ENCODE peak calls at places on chromosomes 5 and 9, in ten cellular contexts. One of them, this sample, is unnamed.
A peak's percentile ranks its signal among the peaks of the same experiment; 100 is the strongest.

GRCh38 chr5:96875805-96876291 is 452 bp upstream of the ERAP2 start:
- DNase-seq in substantia nigra: no peak
- DNase-seq in HT-29: no peak
- DNase-seq in ELR: peak; percentile 22
- DNase-seq in NCI-H1092: no peak
- DNase-seq in foreskin fibroblast: no peak
- DNase-seq in A172: no peak
- DNase-seq in CD4-positive, alpha-beta T cell: no peak
- DNase-seq in NK-92 treated with Interleukin-12 subunit alpha and Interleukin-12 subunit beta, amount 100 ng/mL, for 24 hours: no peak
- DNase-seq in C1 segment of cervical spinal cord: no peak
- DNase-seq in this sample: no peak

GRCh38 chr9:109232449-109232848 is 65.4 kb upstream of the FRRS1L start:
- DNase-seq in ELR: peak; percentile 82
- DNase-seq in substantia nigra: no peak
- DNase-seq in CD4-positive, alpha-beta T cell: no peak
- DNase-seq in NCI-H1092: no peak
- DNase-seq in C1 segment of cervical spinal cord: no peak
- DNase-seq in HT-29: no peak
- DNase-seq in NK-92 treated with Interleukin-12 subunit alpha and Interleukin-12 subunit beta, amount 100 ng/mL, for 24 hours: no peak
- DNase-seq in foreskin fibroblast: peak; percentile 34
- DNase-seq in A172: peak; percentile 64
- DNase-seq in this sample: peak; percentile 61

GRCh38 chr9:23551171-23551795 is 274.8 kb downstream of the ELAVL2 start:
- DNase-seq in HT-29: no peak
- DNase-seq in CD4-positive, alpha-beta T cell: no peak
- DNase-seq in ELR: no peak
- DNase-seq in foreskin fibroblast: no peak
- DNase-seq in NCI-H1092: no peak
- DNase-seq in substantia nigra: no peak
- DNase-seq in NK-92 treated with Interleukin-12 subunit alpha and Interleukin-12 subunit beta, amount 100 ng/mL, for 24 hours: no peak
- DNase-seq in A172: no peak
- DNase-seq in C1 segment of cervical spinal cord: peak; percentile 1
- DNase-seq in this sample: no peak

GRCh38 chr5:83363111-83363510 is 108.4 kb upstream of the VCAN start:
- DNase-seq in NCI-H1092: no peak
- DNase-seq in ELR: no peak
- DNase-seq in C1 segment of cervical spinal cord: no peak
- DNase-seq in A172: no peak
- DNase-seq in HT-29: no peak
- DNase-seq in foreskin fibroblast: no peak
- DNase-seq in NK-92 treated with Interleukin-12 subunit alpha and Interleukin-12 subunit beta, amount 100 ng/mL, for 24 hours: no peak
- DNase-seq in CD4-positive, alpha-beta T cell: no peak
- DNase-seq in substantia nigra: no peak
- DNase-seq in this sample: no peak

GRCh38 chr5:58491216-58491892 is at the start of gene GAPT:
- DNase-seq in A172: no peak
- DNase-seq in ELR: no peak
- DNase-seq in foreskin fibroblast: no peak
- DNase-seq in HT-29: no peak
- DNase-seq in substantia nigra: no peak
- DNase-seq in NCI-H1092: no peak
- DNase-seq in CD4-positive, alpha-beta T cell: no peak
- DNase-seq in C1 segment of cervical spinal cord: no peak
- DNase-seq in NK-92 treated with Interleukin-12 subunit alpha and Interleukin-12 subunit beta, amount 100 ng/mL, for 24 hours: no peak
- DNase-seq in this sample: no peak

GRCh38 chr5:148261221-148261620 is 7.4 kb upstream of the SPINK13 start:
- DNase-seq in CD4-positive, alpha-beta T cell: no peak
- DNase-seq in A172: no peak
- DNase-seq in HT-29: no peak
- DNase-seq in NK-92 treated with Interleukin-12 subunit alpha and Interleukin-12 subunit beta, amount 100 ng/mL, for 24 hours: no peak
- DNase-seq in C1 segment of cervical spinal cord: no peak
- DNase-seq in NCI-H1092: no peak
- DNase-seq in substantia nigra: no peak
- DNase-seq in foreskin fibroblast: no peak
- DNase-seq in ELR: no peak
- DNase-seq in this sample: no peak

GRCh38 chr5:1429066-1429465 is 16.2 kb downstream of the SLC6A3 start:
- DNase-seq in substantia nigra: no peak
- DNase-seq in NK-92 treated with Interleukin-12 subunit alpha and Interleukin-12 subunit beta, amount 100 ng/mL, for 24 hours: no peak
- DNase-seq in ELR: no peak
- DNase-seq in NCI-H1092: no peak
- DNase-seq in A172: no peak
- DNase-seq in C1 segment of cervical spinal cord: no peak
- DNase-seq in CD4-positive, alpha-beta T cell: no peak
- DNase-seq in HT-29: no peak
- DNase-seq in foreskin fibroblast: no peak
- DNase-seq in this sample: no peak

GRCh38 chr9:9912459-9912858 is 700.3 kb downstream of the PTPRD start:
- DNase-seq in foreskin fibroblast: no peak
- DNase-seq in substantia nigra: no peak
- DNase-seq in ELR: peak; percentile 0
- DNase-seq in CD4-positive, alpha-beta T cell: no peak
- DNase-seq in NK-92 treated with Interleukin-12 subunit alpha and Interleukin-12 subunit beta, amount 100 ng/mL, for 24 hours: no peak
- DNase-seq in NCI-H1092: peak; percentile 1
- DNase-seq in C1 segment of cervical spinal cord: no peak
- DNase-seq in HT-29: peak; percentile 17
- DNase-seq in A172: peak; percentile 3
- DNase-seq in this sample: no peak

GRCh38 chr9:34983209-34983608 is 6.3 kb upstream of the DNAJB5 start:
- DNase-seq in ELR: no peak
- DNase-seq in A172: no peak
- DNase-seq in foreskin fibroblast: no peak
- DNase-seq in NK-92 treated with Interleukin-12 subunit alpha and Interleukin-12 subunit beta, amount 100 ng/mL, for 24 hours: no peak
- DNase-seq in HT-29: no peak
- DNase-seq in C1 segment of cervical spinal cord: no peak
- DNase-seq in NCI-H1092: no peak
- DNase-seq in substantia nigra: no peak
- DNase-seq in CD4-positive, alpha-beta T cell: no peak
- DNase-seq in this sample: no peak

GRCh38 chr5:139486201-139486600 is 3.6 kb upstream of the STING1 start:
- DNase-seq in substantia nigra: no peak
- DNase-seq in C1 segment of cervical spinal cord: no peak
- DNase-seq in A172: no peak
- DNase-seq in NCI-H1092: no peak
- DNase-seq in ELR: no peak
- DNase-seq in NK-92 treated with Interleukin-12 subunit alpha and Interleukin-12 subunit beta, amount 100 ng/mL, for 24 hours: no peak
- DNase-seq in foreskin fibroblast: no peak
- DNase-seq in CD4-positive, alpha-beta T cell: no peak
- DNase-seq in HT-29: no peak
- DNase-seq in this sample: no peak

GRCh38 chr9:26426732-26427131 is 465.9 kb downstream of the CAAP1 start:
- DNase-seq in HT-29: no peak
- DNase-seq in A172: no peak
- DNase-seq in NK-92 treated with Interleukin-12 subunit alpha and Interleukin-12 subunit beta, amount 100 ng/mL, for 24 hours: no peak
- DNase-seq in C1 segment of cervical spinal cord: no peak
- DNase-seq in CD4-positive, alpha-beta T cell: no peak
- DNase-seq in NCI-H1092: no peak
- DNase-seq in substantia nigra: no peak
- DNase-seq in foreskin fibroblast: no peak
- DNase-seq in ELR: no peak
- DNase-seq in this sample: no peak

GRCh38 chr5:120682851-120683250 is 218.8 kb downstream of the PRR16 start:
- DNase-seq in NCI-H1092: no peak
- DNase-seq in C1 segment of cervical spinal cord: no peak
- DNase-seq in substantia nigra: no peak
- DNase-seq in CD4-positive, alpha-beta T cell: no peak
- DNase-seq in ELR: peak; percentile 57
- DNase-seq in foreskin fibroblast: peak; percentile 55
- DNase-seq in HT-29: no peak
- DNase-seq in A172: no peak
- DNase-seq in NK-92 treated with Interleukin-12 subunit alpha and Interleukin-12 subunit beta, amount 100 ng/mL, for 24 hours: no peak
- DNase-seq in this sample: peak; percentile 60

GRCh38 chr9:4640027-4640426 is 22.1 kb upstream of the PLPP6 start:
- DNase-seq in C1 segment of cervical spinal cord: no peak
- DNase-seq in substantia nigra: no peak
- DNase-seq in NCI-H1092: peak; percentile 35
- DNase-seq in ELR: peak; percentile 36
- DNase-seq in NK-92 treated with Interleukin-12 subunit alpha and Interleukin-12 subunit beta, amount 100 ng/mL, for 24 hours: no peak
- DNase-seq in foreskin fibroblast: no peak
- DNase-seq in HT-29: peak; percentile 52
- DNase-seq in CD4-positive, alpha-beta T cell: peak; percentile 43
- DNase-seq in A172: no peak
- DNase-seq in this sample: peak; percentile 27

GRCh38 chr9:13268469-13268868 is 11.0 kb downstream of the MPDZ start:
- DNase-seq in NCI-H1092: no peak
- DNase-seq in foreskin fibroblast: peak; percentile 11
- DNase-seq in NK-92 treated with Interleukin-12 subunit alpha and Interleukin-12 subunit beta, amount 100 ng/mL, for 24 hours: no peak
- DNase-seq in A172: peak; percentile 76
- DNase-seq in substantia nigra: no peak
- DNase-seq in CD4-positive, alpha-beta T cell: no peak
- DNase-seq in HT-29: no peak
- DNase-seq in ELR: peak; percentile 91
- DNase-seq in C1 segment of cervical spinal cord: no peak
- DNase-seq in this sample: peak; percentile 68

GRCh38 chr5:103327893-103328292 is 69.3 kb downstream of the MACIR start:
- DNase-seq in substantia nigra: no peak
- DNase-seq in CD4-positive, alpha-beta T cell: no peak
- DNase-seq in NCI-H1092: no peak
- DNase-seq in ELR: no peak
- DNase-seq in HT-29: no peak
- DNase-seq in C1 segment of cervical spinal cord: no peak
- DNase-seq in NK-92 treated with Interleukin-12 subunit alpha and Interleukin-12 subunit beta, amount 100 ng/mL, for 24 hours: no peak
- DNase-seq in foreskin fibroblast: no peak
- DNase-seq in A172: no peak
- DNase-seq in this sample: no peak

GRCh38 chr5:136079195-136079985 is 50.6 kb downstream of the TGFBI start:
- DNase-seq in ELR: no peak
- DNase-seq in HT-29: no peak
- DNase-seq in NK-92 treated with Interleukin-12 subunit alpha and Interleukin-12 subunit beta, amount 100 ng/mL, for 24 hours: no peak
- DNase-seq in A172: no peak
- DNase-seq in C1 segment of cervical spinal cord: no peak
- DNase-seq in substantia nigra: no peak
- DNase-seq in foreskin fibroblast: no peak
- DNase-seq in NCI-H1092: no peak
- DNase-seq in CD4-positive, alpha-beta T cell: no peak
- DNase-seq in this sample: no peak

GRCh38 chr9:127521919-127522304 is 70.6 kb downstream of the LRSAM1 start:
- DNase-seq in HT-29: peak; percentile 97
- DNase-seq in NK-92 treated with Interleukin-12 subunit alpha and Interleukin-12 subunit beta, amount 100 ng/mL, for 24 hours: no peak
- DNase-seq in NCI-H1092: no peak
- DNase-seq in A172: peak; percentile 94
- DNase-seq in C1 segment of cervical spinal cord: no peak
- DNase-seq in CD4-positive, alpha-beta T cell: no peak
- DNase-seq in substantia nigra: no peak
- DNase-seq in foreskin fibroblast: no peak
- DNase-seq in ELR: no peak
- DNase-seq in this sample: peak; percentile 59

GRCh38 chr5:161373345-161373707 is 173.2 kb downstream of the GABRB2 start:
- DNase-seq in foreskin fibroblast: no peak
- DNase-seq in substantia nigra: no peak
- DNase-seq in NCI-H1092: no peak
- DNase-seq in CD4-positive, alpha-beta T cell: no peak
- DNase-seq in A172: no peak
- DNase-seq in NK-92 treated with Interleukin-12 subunit alpha and Interleukin-12 subunit beta, amount 100 ng/mL, for 24 hours: no peak
- DNase-seq in ELR: no peak
- DNase-seq in C1 segment of cervical spinal cord: no peak
- DNase-seq in HT-29: no peak
- DNase-seq in this sample: no peak

GRCh38 chr9:84917366-84918063 is 248.0 kb downstream of the NTRK2 start:
- DNase-seq in NCI-H1092: peak; percentile 52
- DNase-seq in substantia nigra: no peak
- DNase-seq in HT-29: no peak
- DNase-seq in A172: no peak
- DNase-seq in NK-92 treated with Interleukin-12 subunit alpha and Interleukin-12 subunit beta, amount 100 ng/mL, for 24 hours: no peak
- DNase-seq in foreskin fibroblast: no peak
- DNase-seq in ELR: no peak
- DNase-seq in CD4-positive, alpha-beta T cell: no peak
- DNase-seq in C1 segment of cervical spinal cord: peak; percentile 66
- DNase-seq in this sample: no peak

GRCh38 chr5:77987988-77988387 is 211.8 kb upstream of the TBCA start:
- DNase-seq in CD4-positive, alpha-beta T cell: no peak
- DNase-seq in substantia nigra: no peak
- DNase-seq in foreskin fibroblast: no peak
- DNase-seq in A172: no peak
- DNase-seq in NCI-H1092: no peak
- DNase-seq in HT-29: no peak
- DNase-seq in ELR: no peak
- DNase-seq in C1 segment of cervical spinal cord: no peak
- DNase-seq in NK-92 treated with Interleukin-12 subunit alpha and Interleukin-12 subunit beta, amount 100 ng/mL, for 24 hours: no peak
- DNase-seq in this sample: no peak

GRCh38 chr5:95986001-95986400 is 24.4 kb upstream of the ELL2 start:
- DNase-seq in CD4-positive, alpha-beta T cell: no peak
- DNase-seq in A172: no peak
- DNase-seq in foreskin fibroblast: no peak
- DNase-seq in C1 segment of cervical spinal cord: no peak
- DNase-seq in ELR: no peak
- DNase-seq in NK-92 treated with Interleukin-12 subunit alpha and Interleukin-12 subunit beta, amount 100 ng/mL, for 24 hours: no peak
- DNase-seq in NCI-H1092: no peak
- DNase-seq in HT-29: no peak
- DNase-seq in substantia nigra: no peak
- DNase-seq in this sample: no peak

GRCh38 chr9:71819115-71819739 is 50.9 kb upstream of the CEMIP2 start:
- DNase-seq in ELR: peak; percentile 56
- DNase-seq in foreskin fibroblast: peak; percentile 10
- DNase-seq in A172: peak; percentile 44
- DNase-seq in CD4-positive, alpha-beta T cell: peak; percentile 12
- DNase-seq in NK-92 treated with Interleukin-12 subunit alpha and Interleukin-12 subunit beta, amount 100 ng/mL, for 24 hours: no peak
- DNase-seq in NCI-H1092: no peak
- DNase-seq in substantia nigra: no peak
- DNase-seq in HT-29: peak; percentile 73
- DNase-seq in C1 segment of cervical spinal cord: peak; percentile 5
- DNase-seq in this sample: peak; percentile 51

GRCh38 chr9:4739587-4740372 is 1.2 kb downstream of the AK3 start:
- DNase-seq in NK-92 treated with Interleukin-12 subunit alpha and Interleukin-12 subunit beta, amount 100 ng/mL, for 24 hours: no peak
- DNase-seq in foreskin fibroblast: no peak
- DNase-seq in NCI-H1092: no peak
- DNase-seq in ELR: no peak
- DNase-seq in A172: no peak
- DNase-seq in C1 segment of cervical spinal cord: no peak
- DNase-seq in HT-29: peak; percentile 28
- DNase-seq in substantia nigra: no peak
- DNase-seq in CD4-positive, alpha-beta T cell: no peak
- DNase-seq in this sample: peak; percentile 4

GRCh38 chr5:150153957-150154617 is 1.6 kb downstream of the PDGFRB start:
- DNase-seq in foreskin fibroblast: peak; percentile 76
- DNase-seq in ELR: peak; percentile 80
- DNase-seq in CD4-positive, alpha-beta T cell: no peak
- DNase-seq in A172: peak; percentile 80
- DNase-seq in NK-92 treated with Interleukin-12 subunit alpha and Interleukin-12 subunit beta, amount 100 ng/mL, for 24 hours: no peak
- DNase-seq in C1 segment of cervical spinal cord: no peak
- DNase-seq in HT-29: no peak
- DNase-seq in NCI-H1092: no peak
- DNase-seq in substantia nigra: peak; percentile 17
- DNase-seq in this sample: no peak

GRCh38 chr5:141484499-141485304 is at the start of gene PCDHGC4:
- DNase-seq in HT-29: no peak
- DNase-seq in CD4-positive, alpha-beta T cell: no peak
- DNase-seq in NCI-H1092: peak; percentile 57
- DNase-seq in substantia nigra: peak; percentile 42
- DNase-seq in NK-92 treated with Interleukin-12 subunit alpha and Interleukin-12 subunit beta, amount 100 ng/mL, for 24 hours: no peak
- DNase-seq in C1 segment of cervical spinal cord: peak; percentile 85
- DNase-seq in A172: no peak
- DNase-seq in foreskin fibroblast: no peak
- DNase-seq in ELR: no peak
- DNase-seq in this sample: no peak

GRCh38 chr9:16335788-16336580 is 534.5 kb downstream of the BNC2 start:
- DNase-seq in foreskin fibroblast: peak; percentile 99
- DNase-seq in NK-92 treated with Interleukin-12 subunit alpha and Interleukin-12 subunit beta, amount 100 ng/mL, for 24 hours: no peak
- DNase-seq in HT-29: no peak
- DNase-seq in A172: peak; percentile 98
- DNase-seq in C1 segment of cervical spinal cord: no peak
- DNase-seq in substantia nigra: no peak
- DNase-seq in ELR: peak; percentile 98
- DNase-seq in NCI-H1092: no peak
- DNase-seq in CD4-positive, alpha-beta T cell: no peak
- DNase-seq in this sample: peak; percentile 95